ENCODE peak calls at places on chromosomes 2 and 18, in four cellular contexts. One of them, this sample, is unnamed. For H3K4me1, the result is how much of the 10 kb centered on the place peaks cover.

GRCh38 chr2:3519255-3520190 is at the start of gene ADI1:
- DNase-seq in ovary: peak
- DNase-seq in A549: peak
- DNase-seq in K562: peak
- DNase-seq in this sample: peak

GRCh38 chr2:86764661-86765307 is 25.9 kb downstream of the CD8A start:
- DNase-seq in ovary: no peak
- DNase-seq in A549: peak
- DNase-seq in K562: peak
- DNase-seq in this sample: no peak

GRCh38 chr2:33180915-33181314 is 234.2 kb downstream of the LTBP1 start:
- DNase-seq in ovary: no peak
- DNase-seq in A549: no peak
- DNase-seq in K562: no peak
- DNase-seq in this sample: no peak

GRCh38 chr2:37812414-37812813 is 112.7 kb upstream of the RMDN2 start:
- DNase-seq in ovary: no peak
- DNase-seq in A549: no peak
- DNase-seq in K562: peak
- DNase-seq in this sample: no peak

GRCh38 chr2:44324971-44325426 is 36.3 kb downstream of the PREPL start:
- DNase-seq in ovary: no peak
- DNase-seq in A549: no peak
- DNase-seq in K562: peak
- DNase-seq in this sample: no peak

GRCh38 chr18:42114310-42114943 is 159.4 kb downstream of the PIK3C3 start:
- DNase-seq in ovary: peak
- DNase-seq in A549: peak
- DNase-seq in K562: peak
- DNase-seq in this sample: no peak

GRCh38 chr2:110773470-110773921 is 41.1 kb downstream of the ACOXL start:
- DNase-seq in ovary: no peak
- DNase-seq in A549: no peak
- DNase-seq in K562: no peak
- DNase-seq in this sample: no peak

GRCh38 chr2:53632714-53633113 is 134.9 kb upstream of the CHAC2 start:
- DNase-seq in ovary: no peak
- DNase-seq in A549: no peak
- DNase-seq in K562: no peak
- DNase-seq in this sample: no peak

GRCh38 chr2:58271826-58272225 is 30.7 kb upstream of the FANCL start:
- DNase-seq in ovary: no peak
- DNase-seq in A549: no peak
- DNase-seq in K562: no peak
- DNase-seq in this sample: no peak

GRCh38 chr2:523698-524270 is 153.4 kb downstream of the TMEM18 start:
- DNase-seq in ovary: no peak
- DNase-seq in A549: no peak
- DNase-seq in K562: no peak
- DNase-seq in this sample: no peak

GRCh38 chr18:70781860-70782453 is 493.1 kb downstream of the SOCS6 start:
- DNase-seq in ovary: no peak
- DNase-seq in A549: peak
- DNase-seq in K562: peak
- DNase-seq in this sample: no peak

GRCh38 chr2:189411860-189412259 is 29.4 kb upstream of the WDR75 start:
- DNase-seq in ovary: peak
- DNase-seq in A549: no peak
- DNase-seq in K562: no peak
- DNase-seq in this sample: no peak

GRCh38 chr2:64692401-64692800 is 38.7 kb upstream of the SERTAD2 start:
- DNase-seq in ovary: no peak
- DNase-seq in A549: no peak
- DNase-seq in K562: peak
- DNase-seq in this sample: no peak

GRCh38 chr18:46434629-46435028 is 222.4 kb downstream of the LOXHD1 start:
- DNase-seq in ovary: no peak
- DNase-seq in A549: no peak
- DNase-seq in K562: no peak
- DNase-seq in this sample: no peak

GRCh38 chr2:24315669-24316068 is 44.7 kb downstream of the ITSN2 start:
- DNase-seq in ovary: no peak
- DNase-seq in A549: no peak
- DNase-seq in K562: no peak
- DNase-seq in this sample: no peak

GRCh38 chr18:63730788-63731187 is 28.0 kb downstream of the SERPINB11 start:
- DNase-seq in ovary: no peak
- DNase-seq in A549: no peak
- DNase-seq in K562: no peak
- DNase-seq in this sample: no peak

GRCh38 chr2:49278561-49278960 is 124.2 kb upstream of the FSHR start:
- DNase-seq in ovary: no peak
- DNase-seq in A549: no peak
- DNase-seq in K562: no peak
- DNase-seq in this sample: no peak

GRCh38 chr2:9474361-9475117 is at the start of gene IAH1:
- DNase-seq in ovary: peak
- DNase-seq in A549: peak
- DNase-seq in K562: no peak
- DNase-seq in this sample: no peak

GRCh38 chr2:188811522-188811921 is 162.7 kb upstream of the COL3A1 start:
- DNase-seq in ovary: no peak
- DNase-seq in A549: no peak
- DNase-seq in K562: no peak
- DNase-seq in this sample: no peak

GRCh38 chr2:112204411-112204810 is 50.4 kb downstream of the ZC3H8 start:
- DNase-seq in ovary: no peak
- DNase-seq in A549: no peak
- DNase-seq in K562: peak
- DNase-seq in this sample: no peak

GRCh38 chr2:31379747-31380146 is 34.8 kb downstream of the XDH start:
- DNase-seq in ovary: no peak
- DNase-seq in A549: no peak
- DNase-seq in K562: no peak
- DNase-seq in this sample: no peak

GRCh38 chr2:85278361-85278760 is 49.4 kb downstream of the TGOLN2 start:
- DNase-seq in ovary: no peak
- DNase-seq in A549: no peak
- DNase-seq in K562: no peak
- DNase-seq in this sample: no peak

GRCh38 chr2:1748176-1748740 is 3.9 kb upstream of the PXDN start:
- DNase-seq in ovary: no peak
- DNase-seq in A549: no peak
- DNase-seq in K562: no peak
- DNase-seq in this sample: no peak

GRCh38 chr2:189048189-189048588 is 74.0 kb downstream of the COL3A1 start:
- DNase-seq in ovary: no peak
- DNase-seq in A549: no peak
- DNase-seq in K562: no peak
- DNase-seq in this sample: no peak

GRCh38 chr2:230863031-230863430 is 1.7 kb upstream of the ITM2C start:
- DNase-seq in ovary: no peak
- DNase-seq in A549: no peak
- DNase-seq in K562: no peak
- DNase-seq in this sample: no peak

GRCh38 chr2:236743623-236744280 is 174.1 kb downstream of the ACKR3 start:
- DNase-seq in ovary: no peak
- DNase-seq in A549: no peak
- DNase-seq in K562: no peak
- DNase-seq in this sample: no peak

GRCh38 chr18:35343488-35343935 is 708 bp downstream of the ZNF24 start:
- DNase-seq in ovary: no peak
- DNase-seq in A549: no peak
- DNase-seq in K562: no peak
- DNase-seq in this sample: no peak

GRCh38 chr2:234048049-234048448 is 2.5 kb upstream of the SPP2 start:
- DNase-seq in ovary: no peak
- DNase-seq in A549: no peak
- DNase-seq in K562: no peak
- DNase-seq in this sample: no peak
- TF ChIP-seq EP300 in ovary: no peak
- TF ChIP-seq EP300 in A549: no peak
- TF ChIP-seq EP300 in K562: no peak
- TF ChIP-seq EP300 in this sample: no peak

DNA sequence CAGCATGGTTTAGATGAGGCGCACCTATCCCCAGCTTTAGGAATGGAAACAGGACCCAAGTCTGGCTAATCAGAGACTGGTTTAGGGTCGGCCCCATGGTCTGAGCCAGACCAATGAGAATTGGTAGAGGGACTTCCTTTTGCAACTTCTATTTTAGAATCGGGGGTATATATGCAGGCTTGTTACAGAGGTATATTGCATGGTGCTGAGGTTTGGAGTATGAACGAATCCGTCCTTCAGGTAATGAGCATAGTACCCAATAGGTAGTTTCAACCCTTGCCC is 1.5 kb upstream of the BOLA3 start:
- DNase-seq in ovary: no peak
- DNase-seq in A549: no peak
- DNase-seq in K562: peak
- DNase-seq in this sample: no peak
- H3K4me1 ChIP-seq in ovary: under half
- H3K4me1 ChIP-seq in A549: under half
- H3K4me1 ChIP-seq in K562: under half
- H3K4me1 ChIP-seq in this sample: under half

GRCh38 chr2:174492963-174493431 is 6.2 kb upstream of the GPR155 start:
- DNase-seq in ovary: no peak
- DNase-seq in A549: no peak
- DNase-seq in K562: no peak
- DNase-seq in this sample: no peak
- TF ChIP-seq EP300 in ovary: no peak
- TF ChIP-seq EP300 in A549: no peak
- TF ChIP-seq EP300 in K562: no peak
- TF ChIP-seq EP300 in this sample: no peak

DNA sequence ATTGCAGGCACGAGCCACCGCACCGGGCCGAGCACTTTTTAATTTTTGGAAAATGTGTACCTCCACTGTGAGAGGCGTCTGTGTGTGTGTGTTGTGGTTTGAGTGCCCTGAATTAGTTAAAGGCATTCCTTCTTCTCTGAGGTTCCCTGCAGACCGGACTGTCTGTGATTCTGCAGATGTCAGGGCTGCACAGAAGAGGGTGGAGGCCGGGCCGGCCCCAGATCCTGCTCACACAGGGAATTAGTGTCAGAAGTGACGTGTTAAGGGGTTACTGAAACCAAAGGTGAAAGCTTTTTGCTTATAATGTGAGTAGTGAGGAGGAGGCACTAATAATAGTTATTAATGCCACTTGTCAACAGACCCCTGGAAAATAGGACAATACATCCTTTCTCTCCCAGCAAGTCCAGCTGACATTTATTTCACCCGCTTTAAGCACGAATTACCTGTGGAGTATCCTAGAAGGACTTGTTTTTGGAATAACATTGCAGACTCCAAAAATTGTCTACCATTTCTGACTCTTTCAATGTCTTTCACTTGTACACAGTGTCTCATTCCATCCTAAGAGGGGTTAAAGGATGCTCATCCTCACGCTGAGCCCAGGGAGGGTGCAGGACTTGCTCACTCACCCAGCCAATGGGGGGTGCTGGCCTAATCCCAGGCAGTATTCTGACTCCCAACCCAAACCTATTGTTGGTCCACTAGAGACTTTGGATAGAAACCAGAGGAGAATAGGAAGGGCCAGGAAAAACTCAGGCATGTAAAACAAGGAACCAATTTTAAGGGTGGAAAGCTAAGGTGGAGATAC is 16.2 kb downstream of the ARHGAP25 start:
- DNase-seq in ovary: no peak
- DNase-seq in A549: no peak
- DNase-seq in K562: no peak
- DNase-seq in this sample: no peak
- H3K4me1 ChIP-seq in ovary: under half
- H3K4me1 ChIP-seq in A549: under half
- H3K4me1 ChIP-seq in K562: under half
- H3K4me1 ChIP-seq in this sample: under half

GRCh38 chr2:191627518-191627917 is 50.4 kb upstream of the NABP1 start:
- DNase-seq in ovary: no peak
- DNase-seq in A549: no peak
- DNase-seq in K562: no peak
- DNase-seq in this sample: no peak
- TF ChIP-seq EP300 in ovary: no peak
- TF ChIP-seq EP300 in A549: no peak
- TF ChIP-seq EP300 in K562: no peak
- TF ChIP-seq EP300 in this sample: no peak

DNA sequence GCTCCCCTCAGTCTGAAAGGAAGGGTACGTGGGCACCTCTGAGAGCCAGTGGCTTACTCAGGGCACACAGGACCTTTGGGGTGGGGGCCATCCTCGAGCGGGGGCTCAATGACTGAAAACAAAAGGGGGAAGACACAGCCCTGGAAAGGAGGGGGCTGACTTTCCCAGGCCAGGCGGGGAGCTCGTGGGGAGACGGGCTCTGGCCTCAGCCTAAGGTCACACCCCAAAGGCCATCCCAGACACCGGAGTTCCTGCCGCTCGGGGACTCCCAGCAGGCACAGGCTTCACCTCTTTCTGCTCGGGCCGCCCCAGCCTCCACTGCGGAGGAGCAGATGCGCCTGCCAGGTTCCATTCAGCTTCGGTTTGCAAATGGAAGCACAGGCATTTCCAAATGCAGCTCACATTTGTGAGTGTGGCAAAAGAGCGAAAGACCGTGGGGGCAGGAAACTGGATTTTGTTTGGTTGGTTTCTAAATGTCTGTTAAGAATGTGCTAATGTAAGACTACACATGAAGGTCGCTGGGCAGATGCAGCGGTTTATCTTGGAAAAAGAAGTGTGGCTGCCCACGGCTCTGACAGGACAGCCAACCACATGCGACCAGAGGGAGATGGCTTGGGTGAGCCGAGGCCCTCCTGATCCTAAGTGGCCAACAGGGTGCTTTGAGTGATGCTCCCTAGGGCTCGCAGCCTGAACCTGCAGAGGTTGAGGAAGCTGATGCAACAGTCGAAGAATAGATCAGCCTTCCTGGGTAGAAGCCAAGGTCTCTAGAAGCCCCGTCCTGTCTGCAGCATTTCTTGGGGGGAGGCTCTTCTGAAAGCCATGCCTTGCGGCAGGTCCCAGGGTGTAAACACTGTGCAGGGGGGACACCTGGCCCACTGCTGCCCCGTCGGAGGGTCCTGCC is 136.6 kb downstream of the HDAC4 start:
- DNase-seq in ovary: no peak
- DNase-seq in A549: no peak
- DNase-seq in K562: no peak
- DNase-seq in this sample: peak
- H3K4me1 ChIP-seq in ovary: under half
- H3K4me1 ChIP-seq in A549: half or more
- H3K4me1 ChIP-seq in K562: under half
- H3K4me1 ChIP-seq in this sample: half or more